ENCODE peak calls at places on chromosomes 6 and 20, in seven cellular contexts. V is H1, A is GM12878, Z is SK-N-SH, B is HCT116, F is HepG2, X is K562. E is an unnamed sample.

GRCh38 chr6:72624557-72625160 is 2.8 kb downstream of the KCNQ5 start:
- DNase-seq in V (no peak), A (peak; percentile 70), Z (peak; percentile 64), B (no peak), F (no peak), X (peak; percentile 47), E (no peak)

GRCh38 chr6:127900935-127901334 is at the start of gene THEMIS:
- DNase-seq in V (no peak), A (no peak), Z (no peak), B (no peak), F (no peak), X (no peak), E (no peak)

GRCh38 chr6:24980507-24981384 is 45.0 kb upstream of the RIPOR2 start:
- DNase-seq in V (no peak), A (no peak), Z (no peak), B (no peak), F (no peak), X (no peak), E (peak; percentile 62)

GRCh38 chr6:108735310-108735990 is 112.8 kb upstream of the ARMC2 start:
- DNase-seq in V (no peak), A (no peak), Z (no peak), B (peak; percentile 56), F (no peak), X (no peak), E (no peak)

GRCh38 chr20:38628580-38629470 is 27.2 kb downstream of the ARHGAP40 start:
- DNase-seq in V (no peak), A (no peak), Z (no peak), B (no peak), F (no peak), X (no peak), E (peak; percentile 42)

GRCh38 chr6:84546427-84546914 is 217.9 kb downstream of the TBX18 start:
- DNase-seq in V (no peak), A (peak; percentile 52), Z (peak; percentile 27), B (no peak), F (no peak), X (no peak), E (no peak)

GRCh38 chr6:168582581-168582981 is 141.6 kb downstream of the SMOC2 start:
- DNase-seq in V (no peak), A (no peak), Z (no peak), B (no peak), F (no peak), X (no peak), E (no peak)

GRCh38 chr6:170205534-170206316 is 85.2 kb downstream of the DLL1 start:
- DNase-seq in V (no peak), A (no peak), Z (no peak), B (no peak), F (no peak), X (no peak), E (no peak)

GRCh38 chr6:118562959-118563358 is 14.9 kb downstream of the PLN start:
- DNase-seq in V (no peak), A (no peak), Z (no peak), B (no peak), F (no peak), X (no peak), E (no peak)

GRCh38 chr20:64186071-64186598 is 21.9 kb downstream of the MYT1 start:
- DNase-seq in V (no peak), A (no peak), Z (no peak), B (no peak), F (no peak), X (no peak), E (no peak)

GRCh38 chr6:146892613-146893401 is 294.0 kb downstream of the ADGB start:
- DNase-seq in V (no peak), A (no peak), Z (no peak), B (no peak), F (no peak), X (peak; percentile 42), E (no peak)

GRCh38 chr6:5968817-5969726 is 37.7 kb downstream of the NRN1 start:
- DNase-seq in V (no peak), A (no peak), Z (no peak), B (peak; percentile 35), F (no peak), X (no peak), E (no peak)

GRCh38 chr20:64216910-64217309 is 38.6 kb upstream of the PCMTD2 start:
- DNase-seq in V (no peak), A (no peak), Z (no peak), B (no peak), F (no peak), X (no peak), E (no peak)

GRCh38 chr6:131694832-131695426 is 6.3 kb downstream of the OR2A4 start:
- DNase-seq in V (peak; percentile 38), A (no peak), Z (peak; percentile 60), B (peak; percentile 47), F (peak; percentile 77), X (peak; percentile 47), E (peak; percentile 63)

GRCh38 chr6:31597006-31597405 is 4.2 kb upstream of the NCR3 start:
- DNase-seq in V (no peak), A (no peak), Z (peak; percentile 70), B (peak; percentile 38), F (peak; percentile 61), X (peak; percentile 73), E (no peak)

GRCh38 chr20:62353289-62354030 is 13.7 kb downstream of the LAMA5 start:
- DNase-seq in V (no peak), A (no peak), Z (no peak), B (no peak), F (peak; percentile 56), X (no peak), E (no peak)

GRCh38 chr20:62355527-62356142 is 11.5 kb downstream of the LAMA5 start:
- DNase-seq in V (no peak), A (no peak), Z (no peak), B (no peak), F (peak; percentile 65), X (no peak), E (no peak)

GRCh38 chr20:62354811-62355341 is 12.2 kb downstream of the LAMA5 start:
- DNase-seq in V (no peak), A (no peak), Z (no peak), B (no peak), F (no peak), X (no peak), E (no peak)

GRCh38 chr20:62352402-62353288 is 14.5 kb downstream of the LAMA5 start:
- DNase-seq in V (no peak), A (no peak), Z (peak; percentile 92), B (no peak), F (no peak), X (no peak), E (no peak)

GRCh38 chr20:62354031-62354808 is 12.9 kb downstream of the LAMA5 start:
- DNase-seq in V (no peak), A (no peak), Z (peak; percentile 59), B (no peak), F (no peak), X (no peak), E (no peak)
- H3K9ac ChIP-seq in V (no peak overlapping the region), A (no peak overlapping the region), Z (no peak overlapping the region), B (no peak overlapping the region), F (peak overlapping the region; percentile 42), X (no peak overlapping the region), E (peak overlapping the region; percentile 71)

GRCh38 chr6:13383280-13384163 is 55.2 kb upstream of the TBC1D7 start:
- DNase-seq in V (no peak), A (peak; percentile 91), Z (no peak), B (no peak), F (peak; percentile 21), X (no peak), E (no peak)
- TF ChIP-seq YY1 in V (no peak), A (no peak), Z (no peak), B (no peak), F (no peak), X (no peak), E (no peak)

DNA sequence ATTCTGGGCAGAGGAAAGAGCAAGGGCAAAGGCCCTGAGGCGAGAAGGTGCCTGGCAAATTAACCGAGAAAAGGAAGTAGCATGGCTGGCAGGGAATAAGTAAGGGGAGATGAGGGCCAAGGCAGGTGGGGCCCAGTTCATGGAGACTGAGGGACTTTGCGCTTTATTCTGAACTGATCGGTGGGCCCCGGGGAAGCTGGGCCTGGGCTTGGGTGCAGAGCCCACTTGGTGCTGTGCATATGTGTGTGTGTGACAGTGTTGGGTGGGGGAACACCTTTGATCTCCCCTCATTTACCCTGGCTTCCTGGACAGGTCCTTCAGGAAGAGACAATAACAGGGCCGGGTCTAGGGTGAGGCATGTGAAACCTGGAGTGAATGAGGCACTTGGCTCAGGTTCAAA is 2.9 kb upstream of the MDFI start:
- DNase-seq in V (no peak), A (no peak), Z (no peak), B (no peak), F (no peak), X (no peak), E (no peak)
- H3K4me3 ChIP-seq in V (no peak overlapping the region), A (no peak overlapping the region), Z (no peak overlapping the region), B (no peak overlapping the region), F (no peak overlapping the region), X (no peak overlapping the region), E (no peak overlapping the region)

GRCh38 chr6:43119456-43119855 is 43.3 kb downstream of the PTK7 start:
- DNase-seq in V (no peak), A (no peak), Z (no peak), B (no peak), F (no peak), X (no peak), E (no peak)

GRCh38 chr6:43115365-43115764 is 39.3 kb downstream of the PTK7 start:
- DNase-seq in V (no peak), A (no peak), Z (no peak), B (no peak), F (no peak), X (peak; percentile 44), E (no peak)

GRCh38 chr6:43113431-43114260 is 37.5 kb downstream of the PTK7 start:
- DNase-seq in V (no peak), A (no peak), Z (peak; percentile 80), B (no peak), F (no peak), X (peak; percentile 22), E (no peak)
- H3K9ac ChIP-seq in V (no peak overlapping the region), A (no peak overlapping the region), Z (peak overlapping the region; percentile 33), B (no peak overlapping the region), F (no peak overlapping the region), X (peak overlapping the region; percentile 59), E (no peak overlapping the region)

E was measured in NT2/D1.